ENCODE peak calls at places on chromosomes 6 and 20, in five cellular contexts. One of them, this sample, is unnamed.
A peak's percentile ranks its signal among the peaks of the same experiment; 100 is the strongest.

GRCh38 chr6:45351667-45352066 is 23.5 kb downstream of the RUNX2 start:
- DNase-seq in A549: no peak
- DNase-seq in frontal cortex: no peak
- DNase-seq in stimulated activated CD4-positive, alpha-beta T cell treated with anti-CD3 and anti-CD28 coated beads, Interleukin-2, amount 100 ng/mL, for 48 hours: no peak
- DNase-seq in nephron progenitor cell: no peak
- DNase-seq in this sample: no peak

GRCh38 chr6:151564654-151565053 is 70.8 kb downstream of the CCDC170 start:
- DNase-seq in frontal cortex: no peak
- DNase-seq in stimulated activated CD4-positive, alpha-beta T cell treated with anti-CD3 and anti-CD28 coated beads, Interleukin-2, amount 100 ng/mL, for 48 hours: no peak
- DNase-seq in nephron progenitor cell: no peak
- DNase-seq in A549: no peak
- DNase-seq in this sample: no peak

GRCh38 chr20:32449890-32450401 is 91.8 kb downstream of the ASXL1 start:
- DNase-seq in stimulated activated CD4-positive, alpha-beta T cell treated with anti-CD3 and anti-CD28 coated beads, Interleukin-2, amount 100 ng/mL, for 48 hours: no peak
- DNase-seq in frontal cortex: no peak
- DNase-seq in nephron progenitor cell: no peak
- DNase-seq in A549: no peak
- DNase-seq in this sample: peak; percentile 28

GRCh38 chr20:38970302-38970701 is 8.2 kb downstream of the DHX35 start:
- DNase-seq in frontal cortex: no peak
- DNase-seq in stimulated activated CD4-positive, alpha-beta T cell treated with anti-CD3 and anti-CD28 coated beads, Interleukin-2, amount 100 ng/mL, for 48 hours: no peak
- DNase-seq in A549: no peak
- DNase-seq in nephron progenitor cell: no peak
- DNase-seq in this sample: no peak

GRCh38 chr6:112149719-112150263 is 62.4 kb downstream of the FAM229B start:
- DNase-seq in stimulated activated CD4-positive, alpha-beta T cell treated with anti-CD3 and anti-CD28 coated beads, Interleukin-2, amount 100 ng/mL, for 48 hours: no peak
- DNase-seq in frontal cortex: no peak
- DNase-seq in nephron progenitor cell: no peak
- DNase-seq in A549: no peak
- DNase-seq in this sample: no peak

GRCh38 chr6:5078121-5078695 is 6.9 kb upstream of the PPP1R3G start:
- DNase-seq in nephron progenitor cell: no peak
- DNase-seq in A549: no peak
- DNase-seq in frontal cortex: no peak
- DNase-seq in stimulated activated CD4-positive, alpha-beta T cell treated with anti-CD3 and anti-CD28 coated beads, Interleukin-2, amount 100 ng/mL, for 48 hours: no peak
- DNase-seq in this sample: peak; percentile 54

GRCh38 chr20:36061754-36062153 is 92.8 kb upstream of the EPB41L1 start:
- DNase-seq in frontal cortex: no peak
- DNase-seq in A549: no peak
- DNase-seq in stimulated activated CD4-positive, alpha-beta T cell treated with anti-CD3 and anti-CD28 coated beads, Interleukin-2, amount 100 ng/mL, for 48 hours: no peak
- DNase-seq in nephron progenitor cell: no peak
- DNase-seq in this sample: no peak

GRCh38 chr6:137202078-137202477 is 17.1 kb downstream of the IFNGR1 start:
- DNase-seq in nephron progenitor cell: peak; percentile 4
- DNase-seq in frontal cortex: no peak
- DNase-seq in A549: no peak
- DNase-seq in stimulated activated CD4-positive, alpha-beta T cell treated with anti-CD3 and anti-CD28 coated beads, Interleukin-2, amount 100 ng/mL, for 48 hours: no peak
- DNase-seq in this sample: peak; percentile 53

GRCh38 chr6:105164418-105164817 is 15.4 kb downstream of the POPDC3 start:
- DNase-seq in A549: no peak
- DNase-seq in stimulated activated CD4-positive, alpha-beta T cell treated with anti-CD3 and anti-CD28 coated beads, Interleukin-2, amount 100 ng/mL, for 48 hours: no peak
- DNase-seq in frontal cortex: no peak
- DNase-seq in nephron progenitor cell: no peak
- DNase-seq in this sample: peak; percentile 12

GRCh38 chr6:166583230-166583629 is 3.2 kb downstream of the RAMACL start:
- DNase-seq in nephron progenitor cell: no peak
- DNase-seq in stimulated activated CD4-positive, alpha-beta T cell treated with anti-CD3 and anti-CD28 coated beads, Interleukin-2, amount 100 ng/mL, for 48 hours: no peak
- DNase-seq in frontal cortex: no peak
- DNase-seq in A549: no peak
- DNase-seq in this sample: no peak

GRCh38 chr6:13256614-13257013 is 71.7 kb downstream of the TBC1D7 start:
- DNase-seq in stimulated activated CD4-positive, alpha-beta T cell treated with anti-CD3 and anti-CD28 coated beads, Interleukin-2, amount 100 ng/mL, for 48 hours: no peak
- DNase-seq in A549: no peak
- DNase-seq in nephron progenitor cell: no peak
- DNase-seq in frontal cortex: no peak
- DNase-seq in this sample: no peak

GRCh38 chr20:45193331-45193730 is 13.5 kb upstream of the SEMG1 start:
- DNase-seq in A549: no peak
- DNase-seq in nephron progenitor cell: no peak
- DNase-seq in frontal cortex: no peak
- DNase-seq in stimulated activated CD4-positive, alpha-beta T cell treated with anti-CD3 and anti-CD28 coated beads, Interleukin-2, amount 100 ng/mL, for 48 hours: no peak
- DNase-seq in this sample: no peak

GRCh38 chr6:80548496-80548895 is 442.0 kb downstream of the BCKDHB start:
- DNase-seq in A549: no peak
- DNase-seq in nephron progenitor cell: no peak
- DNase-seq in stimulated activated CD4-positive, alpha-beta T cell treated with anti-CD3 and anti-CD28 coated beads, Interleukin-2, amount 100 ng/mL, for 48 hours: no peak
- DNase-seq in frontal cortex: no peak
- DNase-seq in this sample: no peak

GRCh38 chr6:26187981-26188635 is 100.9 kb downstream of the HFE start:
- DNase-seq in A549: no peak
- DNase-seq in frontal cortex: no peak
- DNase-seq in nephron progenitor cell: no peak
- DNase-seq in stimulated activated CD4-positive, alpha-beta T cell treated with anti-CD3 and anti-CD28 coated beads, Interleukin-2, amount 100 ng/mL, for 48 hours: peak; percentile 49
- DNase-seq in this sample: no peak

GRCh38 chr20:41047279-41047974 is 18.8 kb downstream of the TOP1 start:
- DNase-seq in A549: no peak
- DNase-seq in nephron progenitor cell: no peak
- DNase-seq in frontal cortex: no peak
- DNase-seq in stimulated activated CD4-positive, alpha-beta T cell treated with anti-CD3 and anti-CD28 coated beads, Interleukin-2, amount 100 ng/mL, for 48 hours: no peak
- DNase-seq in this sample: no peak

GRCh38 chr6:160950507-160950906 is 41.1 kb upstream of the MAP3K4 start:
- DNase-seq in A549: peak; percentile 16
- DNase-seq in frontal cortex: no peak
- DNase-seq in nephron progenitor cell: no peak
- DNase-seq in stimulated activated CD4-positive, alpha-beta T cell treated with anti-CD3 and anti-CD28 coated beads, Interleukin-2, amount 100 ng/mL, for 48 hours: no peak
- DNase-seq in this sample: peak; percentile 41

GRCh38 chr6:170028629-170029345 is 262.1 kb downstream of the DLL1 start:
- DNase-seq in stimulated activated CD4-positive, alpha-beta T cell treated with anti-CD3 and anti-CD28 coated beads, Interleukin-2, amount 100 ng/mL, for 48 hours: no peak
- DNase-seq in frontal cortex: no peak
- DNase-seq in nephron progenitor cell: no peak
- DNase-seq in A549: no peak
- DNase-seq in this sample: no peak

GRCh38 chr6:150813993-150814359 is 51.5 kb upstream of the MTHFD1L start:
- DNase-seq in nephron progenitor cell: no peak
- DNase-seq in stimulated activated CD4-positive, alpha-beta T cell treated with anti-CD3 and anti-CD28 coated beads, Interleukin-2, amount 100 ng/mL, for 48 hours: no peak
- DNase-seq in A549: peak; percentile 15
- DNase-seq in frontal cortex: no peak
- DNase-seq in this sample: no peak

GRCh38 chr6:40954446-40955180 is 84.4 kb downstream of the UNC5CL start:
- DNase-seq in nephron progenitor cell: no peak
- DNase-seq in frontal cortex: no peak
- DNase-seq in A549: no peak
- DNase-seq in stimulated activated CD4-positive, alpha-beta T cell treated with anti-CD3 and anti-CD28 coated beads, Interleukin-2, amount 100 ng/mL, for 48 hours: no peak
- DNase-seq in this sample: no peak

GRCh38 chr6:7108964-7109836 is 1.4 kb downstream of the RREB1 start:
- DNase-seq in nephron progenitor cell: peak; percentile 55
- DNase-seq in frontal cortex: peak; percentile 63
- DNase-seq in stimulated activated CD4-positive, alpha-beta T cell treated with anti-CD3 and anti-CD28 coated beads, Interleukin-2, amount 100 ng/mL, for 48 hours: peak; percentile 19
- DNase-seq in A549: peak; percentile 48
- DNase-seq in this sample: peak; percentile 66

GRCh38 chr20:53883098-53883762 is 187.2 kb downstream of the BCAS1 start:
- DNase-seq in stimulated activated CD4-positive, alpha-beta T cell treated with anti-CD3 and anti-CD28 coated beads, Interleukin-2, amount 100 ng/mL, for 48 hours: no peak
- DNase-seq in nephron progenitor cell: no peak
- DNase-seq in frontal cortex: no peak
- DNase-seq in A549: no peak
- DNase-seq in this sample: no peak

GRCh38 chr6:158548418-158549161 is 11.3 kb upstream of the TMEM181 start:
- DNase-seq in stimulated activated CD4-positive, alpha-beta T cell treated with anti-CD3 and anti-CD28 coated beads, Interleukin-2, amount 100 ng/mL, for 48 hours: no peak
- DNase-seq in frontal cortex: no peak
- DNase-seq in nephron progenitor cell: no peak
- DNase-seq in A549: no peak
- DNase-seq in this sample: peak; percentile 25

GRCh38 chr6:90397929-90398674 is 101.5 kb upstream of the BACH2 start:
- DNase-seq in frontal cortex: no peak
- DNase-seq in stimulated activated CD4-positive, alpha-beta T cell treated with anti-CD3 and anti-CD28 coated beads, Interleukin-2, amount 100 ng/mL, for 48 hours: peak; percentile 73
- DNase-seq in A549: no peak
- DNase-seq in nephron progenitor cell: no peak
- DNase-seq in this sample: no peak

GRCh38 chr6:32293695-32294094 is 69.8 kb upstream of the NOTCH4 start:
- DNase-seq in stimulated activated CD4-positive, alpha-beta T cell treated with anti-CD3 and anti-CD28 coated beads, Interleukin-2, amount 100 ng/mL, for 48 hours: no peak
- DNase-seq in A549: no peak
- DNase-seq in frontal cortex: no peak
- DNase-seq in nephron progenitor cell: no peak
- DNase-seq in this sample: no peak

GRCh38 chr6:167778497-167779122 is 48.1 kb upstream of the AFDN start:
- DNase-seq in frontal cortex: no peak
- DNase-seq in nephron progenitor cell: no peak
- DNase-seq in stimulated activated CD4-positive, alpha-beta T cell treated with anti-CD3 and anti-CD28 coated beads, Interleukin-2, amount 100 ng/mL, for 48 hours: no peak
- DNase-seq in A549: no peak
- DNase-seq in this sample: peak; percentile 92

GRCh38 chr20:10508468-10509251 is 73.6 kb downstream of the SLX4IP start:
- DNase-seq in A549: no peak
- DNase-seq in stimulated activated CD4-positive, alpha-beta T cell treated with anti-CD3 and anti-CD28 coated beads, Interleukin-2, amount 100 ng/mL, for 48 hours: no peak
- DNase-seq in frontal cortex: no peak
- DNase-seq in nephron progenitor cell: peak; percentile 17
- DNase-seq in this sample: no peak

This sample was measured in T47D.